ENCODE peak calls at places on chromosomes 6 and 20, in eight cellular contexts. R is neural progenitor cell; S is CD4-positive, alpha-beta memory T cell; K is neuronal stem cell; U is tibial artery; P is CD8-positive, alpha-beta T cell; T is H9; M is effector memory CD4-positive, alpha-beta T cell. H is an unnamed sample.
A peak's percentile ranks its signal among the peaks of the same experiment; 100 is the strongest.

GRCh38 chr20:56440346-56441007 is 27.9 kb upstream of the RTF2 start:
- DNase-seq in R (no peak), S (peak; percentile 67), K (no peak), U (no peak), P (peak; percentile 48), T (no peak), M (peak; percentile 52), H (peak; percentile 67)

GRCh38 chr20:63652192-63652980 is 838 bp downstream of the STMN3 start:
- DNase-seq in R (peak; percentile 67), S (peak; percentile 43), K (no peak), U (no peak), P (no peak), T (peak; percentile 53), M (peak; percentile 49), H (no peak)

GRCh38 chr20:24136659-24137246 is 148.2 kb upstream of the GGTLC1 start:
- DNase-seq in R (no peak), S (no peak), K (no peak), U (no peak), P (no peak), T (no peak), M (no peak), H (no peak)

GRCh38 chr6:8082954-8083858 is 19.0 kb upstream of the BLOC1S5 start:
- DNase-seq in R (no peak), S (no peak), K (no peak), U (no peak), P (no peak), T (no peak), M (no peak), H (no peak)

GRCh38 chr20:63453029-63453523 is 19.4 kb downstream of the KCNQ2 start:
- DNase-seq in R (no peak), S (no peak), K (no peak), U (no peak), P (no peak), T (peak; percentile 71), M (no peak), H (no peak)

GRCh38 chr6:139373928-139374356 is 506 bp downstream of the CITED2 start:
- DNase-seq in R (no peak), S (no peak), K (no peak), U (peak; percentile 57), P (no peak), T (no peak), M (no peak), H (no peak)

GRCh38 chr6:168892031-168892430 is 361.6 kb downstream of the THBS2 start:
- DNase-seq in R (no peak), S (no peak), K (no peak), U (no peak), P (no peak), T (no peak), M (no peak), H (no peak)

GRCh38 chr20:674936-675452 is 608 bp downstream of the SCRT2 start:
- DNase-seq in R (no peak), S (no peak), K (no peak), U (no peak), P (no peak), T (no peak), M (no peak), H (no peak)

GRCh38 chr6:113763883-113764282 is 93.3 kb upstream of the MARCKS start:
- DNase-seq in R (no peak), S (no peak), K (no peak), U (no peak), P (no peak), T (no peak), M (no peak), H (no peak)

GRCh38 chr6:24740861-24741260 is 21.9 kb upstream of the C6orf62 start:
- DNase-seq in R (no peak), S (no peak), K (no peak), U (no peak), P (no peak), T (no peak), M (no peak), H (no peak)

GRCh38 chr20:17023811-17024210 is 203.0 kb upstream of the PCSK2 start:
- DNase-seq in R (peak; percentile 68), S (no peak), K (peak; percentile 27), U (no peak), P (no peak), T (peak; percentile 72), M (no peak), H (no peak)

GRCh38 chr20:45017859-45018258 is 51.5 kb downstream of the STK4 start:
- DNase-seq in R (no peak), S (no peak), K (no peak), U (no peak), P (no peak), T (no peak), M (no peak), H (no peak)

GRCh38 chr20:45545754-45546453 is 1.3 kb downstream of the EPPIN start:
- DNase-seq in R (peak; percentile 70), S (no peak), K (peak; percentile 29), U (no peak), P (no peak), T (peak; percentile 35), M (no peak), H (no peak)

GRCh38 chr6:53497905-53498304 is 47.0 kb downstream of the GCLC start:
- DNase-seq in R (no peak), S (no peak), K (no peak), U (no peak), P (no peak), T (no peak), M (no peak), H (no peak)

GRCh38 chr6:53499094-53499493 is 45.8 kb downstream of the GCLC start:
- DNase-seq in R (no peak), S (no peak), K (no peak), U (no peak), P (no peak), T (no peak), M (no peak), H (no peak)

GRCh38 chr6:53496100-53496499 is 48.8 kb downstream of the GCLC start:
- DNase-seq in R (no peak), S (no peak), K (no peak), U (no peak), P (no peak), T (no peak), M (no peak), H (no peak)

GRCh38 chr6:53495496-53495895 is 49.4 kb downstream of the GCLC start:
- DNase-seq in R (no peak), S (no peak), K (no peak), U (no peak), P (no peak), T (no peak), M (no peak), H (no peak)

DNA sequence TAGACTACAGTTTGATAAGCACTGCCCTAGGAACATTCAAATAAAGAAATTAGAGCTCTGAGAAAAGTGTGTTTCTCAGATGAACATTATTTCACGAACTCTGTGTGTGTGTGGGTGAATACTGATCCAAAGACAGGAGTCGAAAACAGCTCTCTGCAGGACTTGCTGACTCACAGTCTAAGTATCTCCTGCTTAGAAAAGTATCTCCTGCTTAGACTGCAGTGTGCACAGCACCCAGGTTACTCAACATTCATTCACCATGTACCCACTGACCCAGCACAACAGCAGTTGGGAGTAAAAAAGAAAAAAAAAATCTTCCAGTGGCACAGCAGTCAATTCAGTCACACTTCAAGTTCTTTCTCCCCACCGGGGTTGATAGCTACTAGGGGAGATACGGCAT is 48.1 kb downstream of the GCLC start:
- DNase-seq in R (no peak), S (no peak), K (no peak), U (no peak), P (no peak), T (no peak), M (no peak), H (no peak)
- H3K4me1 ChIP-seq in R (no peaks in the 10 kb centered on the region), S (no peaks in the 10 kb centered on the region), K (no peaks in the 10 kb centered on the region), U (no peaks in the 10 kb centered on the region), P (no peaks in the 10 kb centered on the region), T (peaks cover 2% of the 10 kb centered on the region), M (no peaks in the 10 kb centered on the region), H (no peaks in the 10 kb centered on the region)

GRCh38 chr6:42453027-42453648 is 1.4 kb upstream of the TRERF1 start:
- DNase-seq in R (peak; percentile 96), S (peak; percentile 77), K (peak; percentile 92), U (peak; percentile 81), P (peak; percentile 73), T (peak; percentile 93), M (peak; percentile 62), H (peak; percentile 69)
- H3K4me1 ChIP-seq in R (peaks cover 40% of the 10 kb centered on the region), S (peaks cover 31% of the 10 kb centered on the region), K (peaks cover 22% of the 10 kb centered on the region), U (peaks cover 24% of the 10 kb centered on the region), P (peaks cover 29% of the 10 kb centered on the region), T (peaks cover 3% of the 10 kb centered on the region), M (peaks cover 12% of the 10 kb centered on the region), H (peaks cover 12% of the 10 kb centered on the region)

GRCh38 chr6:45473121-45473967 is 95.6 kb upstream of the SUPT3H start:
- DNase-seq in R (no peak), S (no peak), K (no peak), U (no peak), P (no peak), T (no peak), M (no peak), H (no peak)

GRCh38 chr6:45469708-45470107 is 92.0 kb upstream of the SUPT3H start:
- DNase-seq in R (no peak), S (no peak), K (no peak), U (no peak), P (no peak), T (no peak), M (no peak), H (no peak)

GRCh38 chr6:45474376-45474775 is 96.6 kb upstream of the SUPT3H start:
- DNase-seq in R (no peak), S (no peak), K (no peak), U (no peak), P (no peak), T (no peak), M (no peak), H (no peak)

GRCh38 chr6:45470131-45470738 is 92.5 kb upstream of the SUPT3H start:
- DNase-seq in R (no peak), S (no peak), K (no peak), U (no peak), P (no peak), T (no peak), M (no peak), H (no peak)

GRCh38 chr6:45472383-45472782 is 94.6 kb upstream of the SUPT3H start:
- DNase-seq in R (no peak), S (no peak), K (no peak), U (no peak), P (no peak), T (no peak), M (no peak), H (no peak)
- H3K4me1 ChIP-seq in R (no peaks in the 10 kb centered on the region), S (peaks cover 20% of the 10 kb centered on the region), K (no peaks in the 10 kb centered on the region), U (no peaks in the 10 kb centered on the region), P (peaks cover under 1% of the 10 kb centered on the region), T (no peaks in the 10 kb centered on the region), M (no peaks in the 10 kb centered on the region), H (no peaks in the 10 kb centered on the region)

GRCh38 chr6:56771189-56771588 is 128.5 kb upstream of the DST start:
- DNase-seq in R (no peak), S (no peak), K (no peak), U (no peak), P (no peak), T (no peak), M (no peak), H (no peak)

GRCh38 chr6:56770011-56770520 is 127.4 kb upstream of the DST start:
- DNase-seq in R (no peak), S (no peak), K (no peak), U (no peak), P (no peak), T (no peak), M (no peak), H (no peak)

GRCh38 chr6:56772737-56773184 is 130.1 kb upstream of the DST start:
- DNase-seq in R (peak; percentile 21), S (no peak), K (no peak), U (peak; percentile 65), P (no peak), T (peak; percentile 49), M (no peak), H (no peak)

GRCh38 chr6:56775498-56776166 is 132.9 kb upstream of the DST start:
- DNase-seq in R (peak; percentile 7), S (no peak), K (no peak), U (no peak), P (no peak), T (peak; percentile 53), M (no peak), H (no peak)

GRCh38 chr6:56771929-56772607 is 129.4 kb upstream of the DST start:
- DNase-seq in R (no peak), S (no peak), K (no peak), U (no peak), P (no peak), T (no peak), M (no peak), H (no peak)
- H3K4me1 ChIP-seq in R (peaks cover 23% of the 10 kb centered on the region), S (no peaks in the 10 kb centered on the region), K (no peaks in the 10 kb centered on the region), U (peaks cover 22% of the 10 kb centered on the region), P (no peaks in the 10 kb centered on the region), T (peaks cover 9% of the 10 kb centered on the region), M (no peaks in the 10 kb centered on the region), H (no peaks in the 10 kb centered on the region)

H was measured in CD8-positive, alpha-beta memory T cell.